ENCODE peak calls at places on chromosomes 6 and 20, in four cellular contexts. E is cardiac muscle cell, T is lung, S is pancreas. D is an unnamed sample. For H3K4me1, the result is how much of the 10 kb centered on the place peaks cover.

GRCh38 chr6:77136086-77136485 is 327.2 kb downstream of the HTR1B start:
- DNase-seq in T (no peak), S (no peak), E (no peak), D (no peak)

GRCh38 chr6:67606905-67607828 is 1027.9 kb upstream of the ADGRB3 start:
- DNase-seq in S (no peak), E (peak), T (no peak), D (no peak)

GRCh38 chr20:1566701-1567100 is 9.2 kb upstream of the SIRPD start:
- DNase-seq in T (no peak), S (no peak), E (no peak), D (no peak)

GRCh38 chr20:21615617-21616080 is 89.8 kb upstream of the PAX1 start:
- DNase-seq in E (peak), T (peak), S (peak), D (peak)

GRCh38 chr20:64109831-64110391 is 2.5 kb upstream of the NPBWR2 start:
- DNase-seq in E (no peak), S (peak), T (no peak), D (peak)

GRCh38 chr6:50899306-50899840 is 80.7 kb downstream of the TFAP2B start:
- DNase-seq in S (no peak), T (no peak), E (no peak), D (no peak)

GRCh38 chr20:1800777-1801176 is 94.4 kb upstream of the SIRPA start:
- DNase-seq in S (no peak), T (no peak), E (peak), D (no peak)

GRCh38 chr20:12012241-12013222 is 94.8 kb downstream of the BTBD3 start:
- DNase-seq in E (peak), T (peak), S (peak), D (no peak)

GRCh38 chr20:13059398-13060136 is 50.8 kb downstream of the SPTLC3 start:
- DNase-seq in S (no peak), E (no peak), T (no peak), D (no peak)

GRCh38 chr6:64672131-64672530 is 1034.9 kb downstream of the EYS start:
- DNase-seq in E (peak), S (no peak), T (no peak), D (no peak)

GRCh38 chr6:44712353-44713147 is 325.0 kb downstream of the CDC5L start:
- DNase-seq in T (no peak), E (peak), S (no peak), D (no peak)

GRCh38 chr6:13292774-13293173 is 35.6 kb downstream of the TBC1D7 start:
- DNase-seq in S (no peak), T (no peak), E (no peak), D (no peak)

DNA sequence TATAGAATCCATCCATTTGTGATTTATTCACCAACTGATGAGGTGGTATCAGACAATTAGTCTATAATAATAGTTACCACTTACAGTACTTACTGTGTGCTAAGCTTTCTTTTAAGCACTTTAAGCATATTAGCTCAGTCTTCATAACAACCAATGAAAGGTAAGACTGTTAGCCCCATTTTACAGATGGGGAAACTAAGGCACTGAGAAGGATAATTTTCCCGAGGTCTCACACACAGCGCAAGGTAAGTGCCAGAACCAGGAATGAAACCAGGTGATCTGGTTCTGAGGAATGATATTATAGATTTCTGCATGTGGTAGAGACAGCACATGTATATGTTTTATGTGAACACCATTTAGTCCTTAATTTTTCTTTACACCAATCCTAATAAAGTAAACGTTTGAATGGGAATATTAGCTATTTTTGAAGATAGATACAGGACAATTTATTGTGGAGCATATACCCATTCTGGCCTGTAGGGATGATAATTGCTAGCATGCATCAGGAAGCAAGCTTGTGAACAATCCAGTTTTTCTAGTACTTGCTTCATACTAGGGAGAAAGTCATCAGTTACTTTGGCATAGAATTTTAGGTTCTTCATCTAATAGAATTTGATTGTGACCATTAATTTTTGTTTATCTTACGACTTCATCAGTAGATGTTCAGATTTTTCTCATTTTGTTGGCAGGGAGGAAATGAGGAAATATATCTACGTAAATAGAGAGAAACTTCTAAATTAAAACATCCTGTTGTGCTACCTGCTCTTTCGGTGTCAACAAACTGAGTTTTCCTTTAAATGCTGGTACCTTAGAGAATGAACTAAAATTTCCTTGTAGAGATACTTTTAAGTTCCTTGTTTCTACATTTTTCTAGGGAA is 3.0 kb downstream of the YWHAB start:
- DNase-seq in E (peak), S (no peak), T (no peak), D (no peak)
- TF ChIP-seq CTCF in E (peak), S (no peak), T (no peak), D (peak)

GRCh38 chr20:45117581-45117980 is 2.6 kb upstream of the WFDC5 start:
- DNase-seq in T (peak), S (no peak), E (no peak), D (no peak)

GRCh38 chr20:45115829-45116228 is 855 bp upstream of the WFDC5 start:
- DNase-seq in E (no peak), S (no peak), T (no peak), D (no peak)

GRCh38 chr20:45115386-45115774 is 406 bp upstream of the WFDC5 start:
- DNase-seq in S (no peak), E (no peak), T (peak), D (no peak)

GRCh38 chr20:45119556-45120266 is 4.6 kb downstream of the WFDC12 start:
- DNase-seq in E (no peak), S (no peak), T (no peak), D (no peak)

DNA sequence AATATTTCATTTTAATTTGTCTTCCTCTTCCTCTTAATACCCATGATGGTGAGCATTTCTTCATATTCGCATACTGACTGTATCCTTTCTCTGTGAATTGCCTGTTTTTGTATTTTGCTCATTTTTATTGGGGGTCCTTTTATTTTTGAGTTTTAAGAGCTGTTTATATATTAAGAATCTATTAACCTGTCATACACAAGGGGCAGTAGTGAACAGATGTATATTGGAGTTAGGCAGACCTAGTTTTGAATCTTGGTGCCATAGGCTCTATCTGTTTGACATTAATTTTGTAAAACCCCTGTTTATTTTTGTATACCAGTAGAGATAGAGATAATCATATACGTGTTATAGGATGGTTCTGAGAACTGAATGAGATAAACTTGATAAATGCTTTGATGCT is 3.1 kb upstream of the WFDC5 start:
- DNase-seq in S (no peak), T (no peak), E (no peak), D (no peak)
- H3K27ac ChIP-seq in S (no peak), T (no peak), E (no peak), D (no peak)

GRCh38 chr20:3801299-3801698 is 5.2 kb downstream of the CDC25B start:
- DNase-seq in T (no peak), S (peak), E (no peak), D (peak)

GRCh38 chr20:3800878-3801260 is 4.8 kb downstream of the CDC25B start:
- DNase-seq in E (no peak), S (peak), T (no peak), D (peak)

GRCh38 chr20:3802524-3803239 is 6.6 kb downstream of the CDC25B start:
- DNase-seq in E (no peak), T (no peak), S (no peak), D (no peak)

GRCh38 chr20:3803289-3803688 is 7.2 kb downstream of the CDC25B start:
- DNase-seq in E (no peak), T (no peak), S (no peak), D (no peak)

GRCh38 chr20:3801846-3802245 is 5.7 kb downstream of the CDC25B start:
- DNase-seq in T (no peak), S (peak), E (no peak), D (peak)
- H3K4me1 ChIP-seq in T (half or more), S (under half), E (under half), D (under half)

GRCh38 chr6:154651656-154652055 is 81.6 kb upstream of the SCAF8 start:
- DNase-seq in E (no peak), S (no peak), T (no peak), D (no peak)
- TF ChIP-seq CTCF in E (no peak), S (no peak), T (no peak), D (no peak)

GRCh38 chr6:37500294-37500608 is 558 bp upstream of the CCDC167 start:
- DNase-seq in E (no peak), S (no peak), T (no peak), D (no peak)
- H3K27ac ChIP-seq in E (no peak), S (no peak), T (no peak), D (no peak)

GRCh38 chr20:53586640-53587039 is 7.0 kb downstream of the ZNF217 start:
- DNase-seq in T (no peak), E (no peak), S (no peak), D (no peak)
- H3K4me1 ChIP-seq in T (under half), E (half or more), S (half or more), D (under half)

D was measured in kidney.